ENCODE peak calls at places on chromosomes 4 and X, in five cellular contexts. One of them, this sample, is unnamed. For H3K27me3 and H3K4me1, the result is how much of the 10 kb centered on the place peaks cover.

GRCh38 chr4:6582889-6583504 is 8.0 kb downstream of the MAN2B2 start:
- DNase-seq in lower lobe of right lung: no peak
- DNase-seq in transverse colon: no peak
- DNase-seq in left ventricle myocardium inferior: no peak
- DNase-seq in effector memory CD4-positive, alpha-beta T cell: no peak
- DNase-seq in this sample: peak

GRCh38 chrX:37746268-37746931 is 33.5 kb upstream of the CYBB start:
- DNase-seq in lower lobe of right lung: no peak
- DNase-seq in transverse colon: no peak
- DNase-seq in left ventricle myocardium inferior: no peak
- DNase-seq in effector memory CD4-positive, alpha-beta T cell: no peak
- DNase-seq in this sample: no peak

GRCh38 chr4:164768516-164768915 is 14.6 kb downstream of the SMIM31 start:
- DNase-seq in lower lobe of right lung: no peak
- DNase-seq in transverse colon: no peak
- DNase-seq in left ventricle myocardium inferior: no peak
- DNase-seq in effector memory CD4-positive, alpha-beta T cell: no peak
- DNase-seq in this sample: no peak

GRCh38 chrX:69214463-69214862 is 49.2 kb upstream of the PJA1 start:
- DNase-seq in lower lobe of right lung: no peak
- DNase-seq in transverse colon: no peak
- DNase-seq in left ventricle myocardium inferior: no peak
- DNase-seq in effector memory CD4-positive, alpha-beta T cell: no peak
- DNase-seq in this sample: no peak

GRCh38 chr4:173797296-173797695 is 267.3 kb upstream of the HAND2 start:
- DNase-seq in lower lobe of right lung: no peak
- DNase-seq in transverse colon: no peak
- DNase-seq in left ventricle myocardium inferior: no peak
- DNase-seq in effector memory CD4-positive, alpha-beta T cell: no peak
- DNase-seq in this sample: no peak

GRCh38 chr4:53861856-53862610 is 202.4 kb downstream of the CHIC2 start:
- DNase-seq in lower lobe of right lung: no peak
- DNase-seq in transverse colon: no peak
- DNase-seq in left ventricle myocardium inferior: no peak
- DNase-seq in effector memory CD4-positive, alpha-beta T cell: no peak
- DNase-seq in this sample: no peak

GRCh38 chrX:153780678-153781427 is at the start of gene SRPK3:
- DNase-seq in lower lobe of right lung: no peak
- DNase-seq in transverse colon: no peak
- DNase-seq in left ventricle myocardium inferior: peak
- DNase-seq in effector memory CD4-positive, alpha-beta T cell: no peak
- DNase-seq in this sample: peak

GRCh38 chr4:31007858-31008257 is 287.7 kb downstream of the PCDH7 start:
- DNase-seq in lower lobe of right lung: no peak
- DNase-seq in transverse colon: no peak
- DNase-seq in left ventricle myocardium inferior: no peak
- DNase-seq in effector memory CD4-positive, alpha-beta T cell: no peak
- DNase-seq in this sample: peak

GRCh38 chr4:101171747-101172146 is 175.6 kb downstream of the PPP3CA start:
- DNase-seq in lower lobe of right lung: no peak
- DNase-seq in transverse colon: no peak
- DNase-seq in left ventricle myocardium inferior: no peak
- DNase-seq in effector memory CD4-positive, alpha-beta T cell: no peak
- DNase-seq in this sample: no peak

GRCh38 chr4:177032341-177032740 is 239.6 kb upstream of the VEGFC start:
- DNase-seq in lower lobe of right lung: no peak
- DNase-seq in transverse colon: no peak
- DNase-seq in left ventricle myocardium inferior: no peak
- DNase-seq in effector memory CD4-positive, alpha-beta T cell: no peak
- DNase-seq in this sample: no peak

GRCh38 chr4:170259631-170260153 is 169.9 kb upstream of the AADAT start:
- DNase-seq in lower lobe of right lung: peak
- DNase-seq in transverse colon: peak
- DNase-seq in left ventricle myocardium inferior: peak
- DNase-seq in effector memory CD4-positive, alpha-beta T cell: no peak
- DNase-seq in this sample: peak

GRCh38 chr4:10183462-10183861 is 66.9 kb upstream of the WDR1 start:
- DNase-seq in lower lobe of right lung: no peak
- DNase-seq in transverse colon: no peak
- DNase-seq in left ventricle myocardium inferior: no peak
- DNase-seq in effector memory CD4-positive, alpha-beta T cell: no peak
- DNase-seq in this sample: no peak

GRCh38 chr4:83328486-83328885 is 6.2 kb downstream of the HPSE start:
- DNase-seq in lower lobe of right lung: no peak
- DNase-seq in transverse colon: no peak
- DNase-seq in left ventricle myocardium inferior: no peak
- DNase-seq in effector memory CD4-positive, alpha-beta T cell: no peak
- DNase-seq in this sample: no peak

GRCh38 chrX:115539841-115540240 is 21.1 kb upstream of the PLS3 start:
- DNase-seq in lower lobe of right lung: no peak
- DNase-seq in transverse colon: no peak
- DNase-seq in left ventricle myocardium inferior: no peak
- DNase-seq in effector memory CD4-positive, alpha-beta T cell: no peak
- DNase-seq in this sample: no peak

GRCh38 chrX:53594354-53594753 is 92.2 kb downstream of the HUWE1 start:
- DNase-seq in lower lobe of right lung: no peak
- DNase-seq in transverse colon: no peak
- DNase-seq in left ventricle myocardium inferior: no peak
- DNase-seq in effector memory CD4-positive, alpha-beta T cell: no peak
- DNase-seq in this sample: no peak

GRCh38 chr4:7772708-7773385 is 166.8 kb downstream of the AFAP1 start:
- DNase-seq in lower lobe of right lung: no peak
- DNase-seq in transverse colon: peak
- DNase-seq in left ventricle myocardium inferior: peak
- DNase-seq in effector memory CD4-positive, alpha-beta T cell: no peak
- DNase-seq in this sample: no peak

GRCh38 chr4:149630079-149630478 is 185.6 kb downstream of the IQCM start:
- DNase-seq in lower lobe of right lung: no peak
- DNase-seq in transverse colon: no peak
- DNase-seq in left ventricle myocardium inferior: no peak
- DNase-seq in effector memory CD4-positive, alpha-beta T cell: no peak
- DNase-seq in this sample: no peak

GRCh38 chr4:73776363-73776762 is 36.0 kb downstream of the CXCL8 start:
- DNase-seq in lower lobe of right lung: no peak
- DNase-seq in transverse colon: no peak
- DNase-seq in left ventricle myocardium inferior: no peak
- DNase-seq in effector memory CD4-positive, alpha-beta T cell: no peak
- DNase-seq in this sample: no peak

GRCh38 chr4:13559414-13559813 is 15.1 kb upstream of the NKX3-2 start:
- DNase-seq in lower lobe of right lung: no peak
- DNase-seq in transverse colon: no peak
- DNase-seq in left ventricle myocardium inferior: no peak
- DNase-seq in effector memory CD4-positive, alpha-beta T cell: no peak
- DNase-seq in this sample: no peak

GRCh38 chr4:57098945-57099344 is 11.2 kb downstream of the IGFBP7 start:
- DNase-seq in lower lobe of right lung: no peak
- DNase-seq in transverse colon: no peak
- DNase-seq in left ventricle myocardium inferior: no peak
- DNase-seq in effector memory CD4-positive, alpha-beta T cell: no peak
- DNase-seq in this sample: no peak

GRCh38 chrX:1646009-1646408 is 31.1 kb downstream of the ASMT start:
- DNase-seq in lower lobe of right lung: no peak
- DNase-seq in transverse colon: no peak
- DNase-seq in left ventricle myocardium inferior: no peak
- DNase-seq in effector memory CD4-positive, alpha-beta T cell: no peak
- DNase-seq in this sample: no peak

GRCh38 chrX:114077773-114078172 is 506.1 kb upstream of the HTR2C start:
- DNase-seq in lower lobe of right lung: no peak
- DNase-seq in transverse colon: no peak
- DNase-seq in left ventricle myocardium inferior: no peak
- DNase-seq in effector memory CD4-positive, alpha-beta T cell: no peak
- DNase-seq in this sample: no peak

GRCh38 chrX:121308276-121308805 is 260.9 kb downstream of the GLUD2 start:
- DNase-seq in lower lobe of right lung: no peak
- DNase-seq in transverse colon: peak
- DNase-seq in left ventricle myocardium inferior: no peak
- DNase-seq in effector memory CD4-positive, alpha-beta T cell: no peak
- DNase-seq in this sample: no peak

GRCh38 chr4:117001077-117001476 is 84.3 kb downstream of the TRAM1L1 start:
- DNase-seq in lower lobe of right lung: no peak
- DNase-seq in transverse colon: no peak
- DNase-seq in left ventricle myocardium inferior: no peak
- DNase-seq in effector memory CD4-positive, alpha-beta T cell: no peak
- DNase-seq in this sample: peak

GRCh38 chr4:81455895-81456294 is 15.8 kb downstream of the RASGEF1B start:
- DNase-seq in lower lobe of right lung: no peak
- DNase-seq in transverse colon: no peak
- DNase-seq in left ventricle myocardium inferior: no peak
- DNase-seq in effector memory CD4-positive, alpha-beta T cell: no peak
- DNase-seq in this sample: no peak

GRCh38 chr4:20529681-20530080 is 170.6 kb upstream of the PACRGL start:
- DNase-seq in lower lobe of right lung: no peak
- DNase-seq in transverse colon: no peak
- DNase-seq in left ventricle myocardium inferior: no peak
- DNase-seq in effector memory CD4-positive, alpha-beta T cell: no peak
- DNase-seq in this sample: no peak

GRCh38 chr4:98564847-98565246 is 93.6 kb downstream of the TSPAN5 start:
- DNase-seq in lower lobe of right lung: no peak
- DNase-seq in transverse colon: no peak
- DNase-seq in left ventricle myocardium inferior: no peak
- DNase-seq in effector memory CD4-positive, alpha-beta T cell: no peak
- DNase-seq in this sample: no peak

GRCh38 chrX:119468186-119468929 is at the start of gene SLC25A5:
- DNase-seq in lower lobe of right lung: peak
- DNase-seq in transverse colon: peak
- DNase-seq in left ventricle myocardium inferior: peak
- DNase-seq in effector memory CD4-positive, alpha-beta T cell: peak
- DNase-seq in this sample: peak

GRCh38 chr4:159444668-159445067 is 341.8 kb downstream of the RAPGEF2 start:
- DNase-seq in lower lobe of right lung: no peak
- DNase-seq in transverse colon: no peak
- DNase-seq in left ventricle myocardium inferior: no peak
- DNase-seq in effector memory CD4-positive, alpha-beta T cell: no peak
- DNase-seq in this sample: no peak

GRCh38 chr4:126144838-126145237 is 830.1 kb downstream of the FAT4 start:
- DNase-seq in lower lobe of right lung: no peak
- DNase-seq in transverse colon: no peak
- DNase-seq in left ventricle myocardium inferior: no peak
- DNase-seq in effector memory CD4-positive, alpha-beta T cell: no peak
- DNase-seq in this sample: no peak

DNA sequence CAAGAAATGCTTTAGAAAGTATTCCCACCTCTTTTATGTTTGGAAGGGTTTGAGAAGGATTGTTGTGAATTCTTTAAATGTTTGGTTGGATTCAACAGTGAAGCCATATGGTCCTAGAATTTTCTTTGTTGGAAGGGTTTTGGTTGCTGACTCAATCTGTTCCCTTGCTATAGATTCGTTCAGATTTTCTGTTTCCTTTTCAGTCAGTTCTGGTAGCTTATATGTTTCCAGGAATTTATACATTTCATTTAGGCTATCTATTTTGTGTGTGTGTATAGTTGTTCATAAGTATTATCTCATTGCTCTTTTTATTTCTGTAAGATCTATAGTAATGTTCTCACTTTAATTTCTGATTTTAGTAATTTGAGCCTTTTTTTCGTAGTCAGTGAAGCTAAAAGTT is 114.4 kb downstream of the MSN start:
- DNase-seq in lower lobe of right lung: no peak
- DNase-seq in transverse colon: no peak
- DNase-seq in left ventricle myocardium inferior: no peak
- DNase-seq in effector memory CD4-positive, alpha-beta T cell: no peak
- DNase-seq in this sample: no peak
- H3K27me3 ChIP-seq in lower lobe of right lung: under half
- H3K27me3 ChIP-seq in transverse colon: under half
- H3K27me3 ChIP-seq in left ventricle myocardium inferior: under half
- H3K27me3 ChIP-seq in effector memory CD4-positive, alpha-beta T cell: under half
- H3K27me3 ChIP-seq in this sample: under half

GRCh38 chrX:16119353-16120220 is 3.8 kb upstream of the GRPR start:
- DNase-seq in lower lobe of right lung: no peak
- DNase-seq in transverse colon: no peak
- DNase-seq in left ventricle myocardium inferior: no peak
- DNase-seq in effector memory CD4-positive, alpha-beta T cell: no peak
- DNase-seq in this sample: no peak
- H3K4me3 ChIP-seq in lower lobe of right lung: no peak
- H3K4me3 ChIP-seq in transverse colon: no peak
- H3K4me3 ChIP-seq in left ventricle myocardium inferior: no peak
- H3K4me3 ChIP-seq in effector memory CD4-positive, alpha-beta T cell: no peak
- H3K4me3 ChIP-seq in this sample: no peak

DNA sequence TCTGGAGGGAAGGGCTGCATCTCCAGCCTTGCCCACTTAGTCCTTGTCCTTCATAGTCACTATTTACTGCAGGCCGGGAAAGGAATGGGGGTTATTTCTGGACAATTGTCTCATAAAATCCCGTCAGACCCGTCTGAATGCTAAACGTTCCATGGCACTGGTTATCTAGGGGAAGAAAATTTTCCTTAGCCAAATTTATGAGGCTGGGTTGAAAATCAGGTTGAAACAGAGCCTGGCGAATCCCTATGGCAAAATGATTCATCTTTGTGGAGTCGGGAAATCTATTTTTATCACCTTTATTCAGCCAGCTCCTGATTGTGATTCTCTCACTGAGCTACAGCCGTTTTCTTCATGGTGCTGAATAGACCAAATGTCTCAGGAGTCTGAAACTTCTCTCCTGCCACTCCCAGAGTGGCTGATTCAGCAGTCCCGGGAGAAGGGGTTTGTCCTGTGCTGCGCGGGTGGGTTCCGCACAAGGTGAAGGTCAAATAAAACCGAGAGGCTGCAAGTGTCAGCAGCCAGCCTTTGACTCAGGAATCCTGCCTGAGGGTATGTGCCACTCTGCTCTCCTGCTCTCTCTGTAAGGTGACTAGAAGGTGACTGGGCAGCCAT is 1.0 kb downstream of the LIMCH1 start:
- DNase-seq in lower lobe of right lung: no peak
- DNase-seq in transverse colon: no peak
- DNase-seq in left ventricle myocardium inferior: peak
- DNase-seq in effector memory CD4-positive, alpha-beta T cell: no peak
- DNase-seq in this sample: no peak
- H3K4me1 ChIP-seq in lower lobe of right lung: under half
- H3K4me1 ChIP-seq in transverse colon: under half
- H3K4me1 ChIP-seq in left ventricle myocardium inferior: half or more
- H3K4me1 ChIP-seq in effector memory CD4-positive, alpha-beta T cell: under half
- H3K4me1 ChIP-seq in this sample: under half

DNA sequence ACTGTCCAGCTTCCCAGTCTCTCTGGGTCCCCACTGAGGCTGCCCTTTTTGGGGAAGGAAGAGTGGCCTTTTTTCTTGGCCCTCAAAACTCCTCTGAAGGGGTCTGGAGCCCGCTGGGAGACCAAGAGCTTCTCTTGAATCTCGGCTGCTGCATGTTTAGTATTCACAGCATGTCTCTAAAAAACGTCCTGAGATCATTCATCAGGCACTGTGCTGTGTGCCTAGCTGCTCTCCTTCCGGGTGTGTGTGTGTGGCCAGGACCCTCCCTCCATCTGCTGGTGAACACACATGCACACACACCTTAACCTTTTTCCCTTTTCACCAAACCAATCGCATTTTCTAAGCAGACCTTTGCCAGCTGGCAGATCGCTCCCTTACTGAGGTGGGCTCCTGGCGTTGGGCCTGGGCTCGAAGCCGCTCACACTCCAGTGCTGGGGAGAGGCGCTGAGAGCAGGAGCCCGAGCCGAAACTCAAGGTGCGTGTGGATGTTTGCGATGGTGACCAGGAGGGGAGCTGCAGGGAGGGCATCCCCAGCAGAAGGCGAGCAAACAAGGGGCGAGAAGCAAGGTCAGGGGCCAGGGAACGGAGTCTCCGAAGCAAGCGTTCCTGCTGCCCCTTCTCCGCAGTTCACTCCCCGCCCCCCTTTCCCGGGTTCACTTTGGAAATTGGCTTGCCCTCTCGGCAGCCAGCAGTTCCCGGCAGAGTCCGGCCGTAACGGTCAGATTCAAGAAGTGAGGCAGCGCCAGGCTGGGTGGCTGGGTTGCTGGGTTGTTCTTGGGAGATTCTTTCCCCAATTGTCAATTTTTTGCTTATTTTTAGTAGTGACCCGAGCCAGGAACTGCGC is 605 bp upstream of the FRMPD3 start:
- DNase-seq in lower lobe of right lung: no peak
- DNase-seq in transverse colon: no peak
- DNase-seq in left ventricle myocardium inferior: no peak
- DNase-seq in effector memory CD4-positive, alpha-beta T cell: no peak
- DNase-seq in this sample: no peak
- H3K27me3 ChIP-seq in lower lobe of right lung: under half
- H3K27me3 ChIP-seq in transverse colon: under half
- H3K27me3 ChIP-seq in left ventricle myocardium inferior: half or more
- H3K27me3 ChIP-seq in effector memory CD4-positive, alpha-beta T cell: under half
- H3K27me3 ChIP-seq in this sample: under half

This sample was measured in BE2C.